ENCODE peak calls at places on chromosomes 11 and 22, in six cellular contexts. A is AG04450, I is A549, W is PC-3, T is GM12878, L is right cardiac atrium. C is an unnamed sample.

GRCh38 chr11:130814440-130815073 is 101.7 kb downstream of the SNX19 start:
- DNase-seq in A (no peak), I (no peak), W (no peak), T (no peak), L (no peak), C (no peak)

GRCh38 chr22:19495562-19496323 is 16.0 kb downstream of the CDC45 start:
- DNase-seq in A (no peak), I (peak), W (peak), T (no peak), L (no peak), C (no peak)

GRCh38 chr11:58301576-58301975 is 33.5 kb upstream of the OR10W1 start:
- DNase-seq in A (peak), I (no peak), W (peak), T (no peak), L (no peak), C (no peak)

GRCh38 chr11:12180257-12181205 is 70.1 kb downstream of the MICAL2 start:
- DNase-seq in A (no peak), I (no peak), W (no peak), T (no peak), L (no peak), C (no peak)

GRCh38 chr11:70024773-70025045 is 53.4 kb upstream of the ANO1 start:
- DNase-seq in A (no peak), I (no peak), W (no peak), T (no peak), L (no peak), C (no peak)

GRCh38 chr11:130992788-130993187 is 76.5 kb upstream of the SNX19 start:
- DNase-seq in A (no peak), I (no peak), W (no peak), T (no peak), L (no peak), C (peak)

GRCh38 chr11:48005133-48005532 is 24.8 kb downstream of the PTPRJ start:
- DNase-seq in A (no peak), I (no peak), W (no peak), T (no peak), L (no peak), C (no peak)

GRCh38 chr11:126008956-126009355 is 53.7 kb downstream of the CDON start:
- DNase-seq in A (no peak), I (no peak), W (no peak), T (no peak), L (no peak), C (no peak)

GRCh38 chr11:92098172-92098571 is 126.4 kb upstream of the FAT3 start:
- DNase-seq in A (no peak), I (no peak), W (no peak), T (no peak), L (no peak), C (no peak)

GRCh38 chr11:66082936-66083698 is 13.0 kb downstream of the PACS1 start:
- DNase-seq in A (no peak), I (no peak), W (peak), T (no peak), L (no peak), C (no peak)

GRCh38 chr22:29298641-29299040 is 7.8 kb upstream of the GAS2L1 start:
- DNase-seq in A (no peak), I (no peak), W (no peak), T (no peak), L (no peak), C (no peak)

GRCh38 chr11:128584253-128584652 is 3.1 kb downstream of the ETS1 start:
- DNase-seq in A (no peak), I (no peak), W (no peak), T (no peak), L (no peak), C (no peak)

GRCh38 chr11:132463941-132464340 is 1068.4 kb downstream of the OPCML start:
- DNase-seq in A (no peak), I (no peak), W (no peak), T (no peak), L (no peak), C (no peak)

GRCh38 chr11:38089728-38090127 is 1491.7 kb upstream of the RAG2 start:
- DNase-seq in A (no peak), I (peak), W (peak), T (no peak), L (no peak), C (no peak)

GRCh38 chr22:38034278-38034882 is 22.8 kb upstream of the PICK1 start:
- DNase-seq in A (peak), I (peak), W (peak), T (peak), L (peak), C (peak)

GRCh38 chr11:73350908-73351636 is 25.1 kb upstream of the RELT start:
- DNase-seq in A (peak), I (peak), W (peak), T (no peak), L (peak), C (no peak)

GRCh38 chr11:59615132-59615636 is 390 bp downstream of the OSBP start:
- DNase-seq in A (no peak), I (peak), W (peak), T (no peak), L (peak), C (peak)

GRCh38 chr11:20459865-20460264 is 72.3 kb downstream of the PRMT3 start:
- DNase-seq in A (no peak), I (no peak), W (no peak), T (no peak), L (no peak), C (no peak)

GRCh38 chr22:41976961-41977566 is 7.8 kb downstream of the SEPTIN3 start:
- DNase-seq in A (no peak), I (no peak), W (no peak), T (no peak), L (no peak), C (no peak)

DNA sequence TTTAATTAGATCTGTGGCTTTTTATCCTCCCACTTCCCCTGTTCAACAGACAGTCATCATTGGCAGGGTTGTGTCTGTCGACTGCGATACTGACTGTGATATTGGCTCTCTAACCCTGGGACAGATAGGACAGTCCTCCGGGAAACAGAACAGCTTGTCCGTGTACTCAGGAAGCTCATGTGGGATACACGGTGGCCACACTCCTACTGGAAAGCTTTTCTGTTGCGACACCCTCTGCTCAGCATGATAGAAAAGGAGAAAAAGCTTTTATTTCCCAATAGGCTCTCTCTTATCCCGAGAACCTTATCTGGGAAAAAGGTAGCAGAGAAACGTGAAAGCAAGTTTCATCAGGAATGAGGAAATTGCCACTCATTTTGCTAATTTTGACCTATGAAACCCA is 60.4 kb upstream of the HSPA8 start:
- DNase-seq in A (no peak), I (peak), W (no peak), T (no peak), L (peak), C (no peak)
- H3K27ac ChIP-seq in A (peak), I (peak), W (no peak), T (no peak), L (peak), C (no peak)

GRCh38 chr11:76861490-76861953 is 804 bp downstream of the ACER3 start:
- DNase-seq in A (no peak), I (no peak), W (peak), T (no peak), L (no peak), C (no peak)
- H3K27ac ChIP-seq in A (no peak), I (peak), W (no peak), T (peak), L (peak), C (no peak)

GRCh38 chr11:45994421-45995341 is 72.2 kb downstream of the LARGE2 start:
- DNase-seq in A (peak), I (no peak), W (no peak), T (no peak), L (no peak), C (no peak)

GRCh38 chr11:45997599-45997998 is 75.1 kb downstream of the LARGE2 start:
- DNase-seq in A (no peak), I (no peak), W (peak), T (no peak), L (no peak), C (no peak)

GRCh38 chr11:45995342-45995734 is 72.9 kb downstream of the LARGE2 start:
- DNase-seq in A (no peak), I (no peak), W (no peak), T (no peak), L (no peak), C (no peak)

GRCh38 chr11:45988922-45989321 is 66.5 kb downstream of the LARGE2 start:
- DNase-seq in A (no peak), I (no peak), W (no peak), T (no peak), L (no peak), C (no peak)

GRCh38 chr11:45993438-45994064 is 71.1 kb downstream of the LARGE2 start:
- DNase-seq in A (no peak), I (no peak), W (no peak), T (no peak), L (peak), C (no peak)
- H3K27ac ChIP-seq in A (no peak), I (no peak), W (no peak), T (no peak), L (peak), C (no peak)

DNA sequence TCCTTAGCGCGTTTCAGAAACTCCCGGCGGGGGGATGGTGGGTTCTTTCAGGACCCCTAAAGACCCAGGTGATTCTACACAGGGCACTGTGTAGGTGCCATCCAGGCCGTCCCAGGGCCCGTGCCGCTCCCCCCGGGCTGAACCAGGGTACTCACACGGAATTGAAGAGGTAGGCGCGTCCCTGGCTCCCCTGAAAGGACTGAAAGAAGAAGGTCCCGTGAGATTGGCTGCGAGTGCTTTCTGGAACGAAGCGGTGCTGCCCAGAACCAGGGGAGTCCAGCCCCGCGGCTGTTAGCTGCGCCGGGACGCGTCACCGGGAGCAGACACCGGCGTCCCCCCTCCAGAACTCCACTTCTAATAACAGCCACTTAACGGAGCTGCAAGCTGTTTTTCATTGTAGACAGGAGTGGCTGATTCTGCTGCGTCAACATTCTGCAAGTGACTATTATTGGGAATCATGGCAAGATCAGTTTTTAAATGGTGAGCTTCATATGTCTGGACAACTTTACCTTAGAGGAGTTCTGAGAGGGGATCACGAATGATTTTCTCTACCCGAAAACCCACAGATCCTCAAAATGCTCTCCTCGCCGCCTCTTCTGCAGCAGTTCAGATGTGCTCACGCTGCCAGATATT is 31.8 kb downstream of the YPEL1 start:
- DNase-seq in A (no peak), I (no peak), W (no peak), T (no peak), L (no peak), C (no peak)
- H3K27ac ChIP-seq in A (no peak), I (no peak), W (no peak), T (no peak), L (no peak), C (no peak)

GRCh38 chr11:77172666-77172982 is 44.6 kb downstream of the MYO7A start:
- DNase-seq in A (no peak), I (no peak), W (no peak), T (no peak), L (peak), C (peak)
- H3K27ac ChIP-seq in A (no peak), I (no peak), W (no peak), T (no peak), L (no peak), C (no peak)

DNA sequence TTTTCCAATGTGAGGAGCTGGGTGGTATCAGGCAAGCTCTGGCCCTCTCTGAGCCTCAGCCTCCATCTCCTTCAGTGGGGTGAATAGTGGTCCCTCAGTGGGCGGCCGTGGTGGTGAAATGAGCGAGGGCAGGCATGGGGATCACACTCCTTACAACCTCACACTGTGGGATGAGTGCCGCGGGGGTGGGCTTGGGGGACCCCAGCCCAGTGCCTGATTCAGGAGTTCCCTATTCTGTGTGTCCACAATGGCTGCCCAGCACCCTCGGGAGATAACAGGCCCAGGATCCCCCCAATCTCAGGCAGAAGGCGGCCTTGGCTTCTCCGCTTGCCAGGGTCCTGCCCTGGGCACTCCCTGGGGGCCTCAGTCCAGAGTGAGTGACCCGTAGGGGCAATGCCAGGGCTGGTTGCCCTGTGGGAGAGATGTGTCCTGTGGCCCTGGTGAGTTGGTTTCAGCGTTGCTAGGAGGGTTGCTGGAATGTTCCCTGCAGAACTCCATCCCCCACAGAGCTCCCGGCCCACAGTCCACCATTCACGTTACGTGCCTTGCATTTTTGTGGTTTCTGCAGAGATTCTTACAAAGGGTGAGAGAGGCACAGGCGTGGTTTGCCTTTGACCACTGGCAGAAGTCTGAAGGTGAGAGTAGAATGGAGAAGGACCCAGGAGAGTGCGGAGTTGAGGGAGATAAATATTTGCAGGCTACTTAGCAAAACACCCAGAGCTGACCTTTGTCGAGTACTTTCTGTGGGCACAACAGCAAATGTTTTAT is 2.9 kb downstream of the ALDH3B1 start:
- DNase-seq in A (peak), I (peak), W (peak), T (no peak), L (no peak), C (peak)
- H3K27ac ChIP-seq in A (peak), I (peak), W (peak), T (no peak), L (no peak), C (peak)

DNA sequence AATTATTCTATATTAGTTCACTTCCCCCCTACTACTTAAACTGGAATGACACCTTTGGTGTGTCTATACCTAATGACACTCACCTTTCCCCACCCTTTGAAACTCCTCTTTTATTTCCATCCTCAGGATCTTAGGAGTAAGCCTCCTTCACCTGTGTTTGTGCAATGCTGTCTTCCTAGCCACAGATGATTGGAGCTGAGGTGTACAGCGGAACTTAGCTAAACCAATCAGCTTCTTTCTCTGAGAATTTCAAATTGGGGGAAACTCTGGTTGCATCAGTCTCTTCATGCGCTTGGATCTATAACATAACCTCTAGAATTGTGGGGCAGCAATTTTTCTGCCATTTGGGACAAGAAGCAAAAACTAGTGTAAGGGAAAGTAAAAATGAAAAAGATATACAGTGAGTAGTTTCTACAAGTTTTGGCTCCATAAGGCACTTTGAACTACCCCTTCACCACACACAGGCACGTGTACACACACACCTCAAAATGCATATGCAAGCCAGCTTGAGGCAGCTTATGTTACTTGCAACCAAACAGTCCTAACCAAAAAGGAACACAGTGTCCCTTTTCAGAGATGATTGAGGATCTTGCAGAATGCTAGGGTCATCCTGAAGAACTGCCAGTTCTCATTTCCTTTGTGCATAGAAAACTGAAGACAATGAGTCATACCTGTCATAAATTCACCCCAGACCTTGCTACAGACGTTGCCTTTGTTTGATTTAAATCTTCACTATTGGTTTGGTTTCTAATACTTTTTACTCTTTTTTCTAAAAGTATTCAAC is 36.0 kb upstream of the LDLRAD3 start:
- DNase-seq in A (no peak), I (peak), W (peak), T (peak), L (no peak), C (no peak)
- H3K27ac ChIP-seq in A (no peak), I (no peak), W (peak), T (no peak), L (no peak), C (no peak)

C was measured in kidney.